ENCODE peak calls at places on chromosomes 13 and 19, in five cellular contexts. Q is GM12878, B is H1, H is K562, V is HepG2. I is an unnamed sample.

GRCh38 chr19:52734340-52734892 is 428 bp downstream of the ZNF611 start:
- DNase-seq in Q (no peak), B (no peak), H (peak), V (no peak), I (no peak)

GRCh38 chr19:8686549-8686948 is 12.0 kb downstream of the ACTL9 start:
- DNase-seq in Q (no peak), B (no peak), H (no peak), V (no peak), I (no peak)

GRCh38 chr13:99040536-99041141 is 62.8 kb upstream of the DOCK9 start:
- DNase-seq in Q (no peak), B (no peak), H (no peak), V (no peak), I (no peak)

GRCh38 chr13:64052526-64052925 is 2636.9 kb upstream of the PCDH20 start:
- DNase-seq in Q (no peak), B (no peak), H (no peak), V (no peak), I (no peak)

GRCh38 chr19:547117-547516 is 3.3 kb downstream of the GZMM start:
- DNase-seq in Q (no peak), B (no peak), H (no peak), V (no peak), I (no peak)

GRCh38 chr13:98216135-98216565 is 39.1 kb upstream of the RNF113B start:
- DNase-seq in Q (no peak), B (no peak), H (no peak), V (no peak), I (peak)

GRCh38 chr19:16400911-16401675 is 70.7 kb downstream of the EPS15L1 start:
- DNase-seq in Q (no peak), B (no peak), H (no peak), V (no peak), I (no peak)

GRCh38 chr19:37537391-37537947 is 30.7 kb downstream of the ZNF793 start:
- DNase-seq in Q (no peak), B (no peak), H (no peak), V (no peak), I (no peak)

GRCh38 chr13:41004875-41005693 is 14.0 kb downstream of the ELF1 start:
- DNase-seq in Q (peak), B (no peak), H (peak), V (no peak), I (no peak)

GRCh38 chr19:39110263-39110967 is 15.2 kb upstream of the PAK4 start:
- DNase-seq in Q (no peak), B (no peak), H (peak), V (peak), I (peak)

GRCh38 chr13:97234742-97235141 is 12.6 kb downstream of the MBNL2 start:
- DNase-seq in Q (no peak), B (no peak), H (no peak), V (no peak), I (no peak)

GRCh38 chr13:112784811-112785418 is 95.1 kb downstream of the ATP11A start:
- DNase-seq in Q (no peak), B (no peak), H (no peak), V (no peak), I (no peak)

GRCh38 chr13:72565893-72566292 is 161.5 kb downstream of the MZT1 start:
- DNase-seq in Q (no peak), B (no peak), H (peak), V (peak), I (peak)

GRCh38 chr13:108495686-108496363 is 133.6 kb upstream of the MYO16 start:
- DNase-seq in Q (no peak), B (no peak), H (no peak), V (no peak), I (no peak)

GRCh38 chr13:114108141-114108761 is 24.2 kb downstream of the RASA3 start:
- DNase-seq in Q (no peak), B (no peak), H (no peak), V (no peak), I (no peak)

GRCh38 chr13:75505966-75506365 is 24.0 kb upstream of the TBC1D4 start:
- DNase-seq in Q (no peak), B (no peak), H (no peak), V (no peak), I (no peak)

GRCh38 chr13:78176880-78177279 is 258.2 kb upstream of the EDNRB start:
- DNase-seq in Q (no peak), B (no peak), H (no peak), V (no peak), I (no peak)

GRCh38 chr19:48554385-48555091 is 2.6 kb downstream of the SULT2B1 start:
- DNase-seq in Q (no peak), B (peak), H (no peak), V (peak), I (no peak)
- TF ChIP-seq ATF3 in Q (no peak), B (no peak), H (no peak), V (no peak), I (no peak)

GRCh38 chr19:4233282-4233853 is 4.0 kb downstream of the EBI3 start:
- DNase-seq in Q (no peak), B (no peak), H (peak), V (peak), I (peak)
- TF ChIP-seq SIN3A in Q (no peak), B (no peak), H (no peak), V (no peak), I (no peak)

DNA sequence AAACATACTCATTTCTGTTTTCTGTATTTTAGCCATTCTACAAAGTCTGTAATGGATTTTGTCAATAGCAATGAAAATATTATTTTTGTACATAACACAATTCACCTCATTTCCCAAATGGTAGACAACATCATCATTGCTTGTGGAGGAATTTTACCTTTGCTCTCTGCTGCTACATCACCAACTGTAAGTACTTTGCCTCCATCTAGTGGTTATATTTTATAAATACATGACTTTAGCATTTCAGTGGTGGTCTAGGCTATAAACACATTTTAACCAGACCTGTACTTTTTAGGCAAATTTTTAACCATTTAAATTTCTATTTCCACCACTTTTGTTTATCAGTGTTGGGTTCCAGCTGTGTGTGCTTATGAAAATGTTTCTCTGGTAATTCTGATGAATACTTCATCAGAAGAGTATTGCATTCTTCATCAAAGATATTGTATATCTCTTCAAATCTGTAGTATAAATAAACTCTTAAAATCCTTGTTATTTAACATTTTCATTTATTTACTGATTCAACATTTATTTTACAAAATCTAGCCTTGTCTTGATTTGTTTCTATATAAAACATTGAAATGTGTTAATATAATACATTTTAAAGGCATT is 222.4 kb downstream of the NBEA start:
- DNase-seq in Q (peak), B (no peak), H (peak), V (peak), I (peak)
- TF ChIP-seq MAX in Q (no peak), B (no peak), H (no peak), V (no peak), I (no peak)

GRCh38 chr19:42291437-42291815 is 10.5 kb upstream of the PRR19 start:
- DNase-seq in Q (no peak), B (no peak), H (no peak), V (no peak), I (no peak)
- TF ChIP-seq ATF3 in Q (no peak), B (no peak), H (no peak), V (no peak), I (no peak)

GRCh38 chr19:3142292-3142670 is 6.4 kb downstream of the GNA15 start:
- DNase-seq in Q (no peak), B (no peak), H (no peak), V (no peak), I (peak)
- TF ChIP-seq SIN3A in Q (no peak), B (no peak), H (no peak), V (no peak), I (no peak)

GRCh38 chr13:30616927-30617314 is 799 bp upstream of the USPL1 start:
- DNase-seq in Q (peak), B (peak), H (peak), V (peak), I (peak)
- TF ChIP-seq MAX in Q (no peak), B (no peak), H (no peak), V (no peak), I (no peak)

GRCh38 chr19:11848200-11848593 is 329 bp upstream of the ZNF439 start:
- DNase-seq in Q (no peak), B (no peak), H (no peak), V (no peak), I (no peak)

GRCh38 chr19:11853358-11853757 is 4.8 kb downstream of the ZNF439 start:
- DNase-seq in Q (no peak), B (no peak), H (no peak), V (no peak), I (no peak)

GRCh38 chr19:11843741-11844140 is 4.8 kb upstream of the ZNF439 start:
- DNase-seq in Q (no peak), B (no peak), H (no peak), V (no peak), I (no peak)

GRCh38 chr19:11849264-11849615 is 714 bp downstream of the ZNF439 start:
- DNase-seq in Q (no peak), B (no peak), H (no peak), V (no peak), I (no peak)

DNA sequence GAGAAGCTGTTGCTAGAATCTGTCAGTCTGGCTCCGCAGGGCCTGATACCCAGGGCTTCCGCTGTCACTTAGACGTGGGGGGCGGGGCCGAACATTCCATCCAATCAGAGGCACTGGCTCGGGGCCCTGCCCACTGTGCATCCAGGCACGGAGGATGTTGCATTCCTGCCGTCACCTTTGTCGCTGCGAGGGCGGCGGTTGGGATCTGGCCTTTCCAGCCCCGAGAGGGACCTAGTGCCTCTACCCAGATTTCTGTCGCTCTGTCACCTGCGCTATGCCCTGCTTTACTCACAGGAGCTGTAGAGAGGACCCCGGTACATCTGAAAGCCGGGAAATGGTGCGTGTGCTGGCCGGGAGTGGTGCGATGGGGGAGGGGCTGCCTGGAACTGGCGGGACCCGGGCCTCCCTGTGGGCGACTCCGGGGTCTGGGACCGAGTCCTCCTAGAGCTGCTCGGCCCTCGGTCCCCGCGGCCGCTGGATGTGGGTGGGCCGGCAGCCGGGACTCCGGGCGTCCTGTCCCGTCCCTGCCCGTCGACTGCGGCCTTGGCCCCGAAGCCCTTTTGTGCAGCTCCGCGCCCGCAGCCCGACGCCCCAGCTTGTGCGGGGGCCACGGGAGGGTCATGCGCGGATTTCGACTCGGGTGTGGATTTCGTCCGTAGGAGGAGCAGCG is at the start of gene ZNF439:
- DNase-seq in Q (peak), B (peak), H (peak), V (peak), I (no peak)
- TF ChIP-seq ATF3 in Q (no peak), B (no peak), H (no peak), V (no peak), I (no peak)

GRCh38 chr13:82878536-82878935 is 1003.7 kb downstream of the SLITRK1 start:
- DNase-seq in Q (no peak), B (no peak), H (no peak), V (no peak), I (no peak)
- TF ChIP-seq SIN3A in Q (no peak), B (no peak), H (no peak), V (no peak), I (no peak)

I was measured in HCT116.